ENCODE peak calls at places on chromosomes 6 and 20, in seven cellular contexts. W is HepG2, Y is IMR-90, J is HCT116, Z is right lobe of liver, P is heart left ventricle, U is body of pancreas. V is an unnamed sample.

GRCh38 chr6:134532694-134533624 is 215.0 kb upstream of the SGK1 start:
- ATAC-seq in U (peak), Y (no peak), Z (no peak), P (no peak), W (no peak), J (no peak), V (no peak)

GRCh38 chr6:53741001-53741400 is 53.8 kb upstream of the LRRC1 start:
- ATAC-seq in J (no peak), W (peak), Y (no peak), U (no peak), Z (no peak), P (no peak), V (no peak)

GRCh38 chr6:154623391-154623790 is 109.8 kb upstream of the SCAF8 start:
- ATAC-seq in Y (no peak), Z (no peak), P (no peak), U (no peak), W (no peak), J (no peak), V (no peak)

GRCh38 chr6:15653581-15653980 is 9.2 kb downstream of the DTNBP1 start:
- ATAC-seq in P (peak), U (no peak), Z (no peak), Y (no peak), W (no peak), J (no peak), V (no peak)

GRCh38 chr20:6630494-6630893 is 137.0 kb upstream of the BMP2 start:
- ATAC-seq in J (no peak), U (no peak), Z (peak), Y (no peak), P (no peak), W (no peak), V (no peak)

GRCh38 chr6:41157323-41157722 is 3.2 kb upstream of the TREML1 start:
- ATAC-seq in Y (no peak), U (no peak), Z (peak), P (no peak), W (no peak), J (no peak), V (no peak)

GRCh38 chr6:56521454-56521853 is 121.2 kb downstream of the DST start:
- ATAC-seq in J (no peak), Y (peak), U (peak), P (no peak), W (peak), Z (peak), V (no peak)

GRCh38 chr6:166862287-166862977 is 93.9 kb downstream of the RNASET2 start:
- ATAC-seq in J (no peak), Z (peak), U (peak), P (no peak), W (peak), Y (peak), V (peak)

GRCh38 chr6:25012657-25013056 is 76.9 kb upstream of the RIPOR2 start:
- ATAC-seq in J (no peak), Y (peak), Z (no peak), P (no peak), U (no peak), W (no peak), V (no peak)

GRCh38 chr20:62202083-62202395 is 18.0 kb downstream of the HRH3 start:
- ATAC-seq in J (no peak), Z (no peak), Y (peak), W (no peak), P (no peak), U (no peak), V (no peak)

GRCh38 chr6:143243786-143244185 is 183.1 kb downstream of the AIG1 start:
- ATAC-seq in W (no peak), U (no peak), Y (no peak), J (no peak), Z (no peak), P (no peak), V (no peak)

DNA sequence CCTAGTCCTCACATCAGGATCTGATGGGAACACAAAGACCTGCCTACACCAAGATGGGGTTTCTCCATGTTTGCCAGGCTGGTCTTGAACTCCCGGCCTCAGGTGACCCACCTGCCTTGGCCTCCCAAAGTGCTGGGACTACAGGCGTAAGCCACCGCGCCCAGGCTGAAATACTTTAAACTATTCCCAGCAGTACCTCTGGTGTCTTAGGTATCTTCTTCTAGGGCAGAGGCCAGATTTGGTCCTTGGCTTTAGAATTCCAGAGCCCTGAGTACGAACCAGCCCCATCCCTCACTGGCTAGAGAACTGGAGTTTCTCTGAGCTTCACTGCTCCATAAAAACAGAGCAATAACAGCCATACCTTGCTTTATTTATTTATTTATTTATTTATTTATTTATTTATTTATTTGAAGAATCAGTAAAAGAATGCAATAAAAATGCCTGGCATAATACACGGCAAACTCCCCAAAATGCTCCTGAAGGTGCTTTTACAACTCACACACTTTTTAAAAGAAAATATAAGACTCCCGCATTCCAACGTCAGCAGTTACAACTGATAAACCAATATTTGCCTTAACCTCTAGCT is 312.1 kb downstream of the TFAP2C start:
- ATAC-seq in U (no peak), P (no peak), J (no peak), Z (no peak), Y (no peak), W (no peak), V (no peak)
- H3K4me3 ChIP-seq in U (no peak), P (no peak), J (no peak), Z (no peak), Y (no peak), W (no peak), V (no peak)

DNA sequence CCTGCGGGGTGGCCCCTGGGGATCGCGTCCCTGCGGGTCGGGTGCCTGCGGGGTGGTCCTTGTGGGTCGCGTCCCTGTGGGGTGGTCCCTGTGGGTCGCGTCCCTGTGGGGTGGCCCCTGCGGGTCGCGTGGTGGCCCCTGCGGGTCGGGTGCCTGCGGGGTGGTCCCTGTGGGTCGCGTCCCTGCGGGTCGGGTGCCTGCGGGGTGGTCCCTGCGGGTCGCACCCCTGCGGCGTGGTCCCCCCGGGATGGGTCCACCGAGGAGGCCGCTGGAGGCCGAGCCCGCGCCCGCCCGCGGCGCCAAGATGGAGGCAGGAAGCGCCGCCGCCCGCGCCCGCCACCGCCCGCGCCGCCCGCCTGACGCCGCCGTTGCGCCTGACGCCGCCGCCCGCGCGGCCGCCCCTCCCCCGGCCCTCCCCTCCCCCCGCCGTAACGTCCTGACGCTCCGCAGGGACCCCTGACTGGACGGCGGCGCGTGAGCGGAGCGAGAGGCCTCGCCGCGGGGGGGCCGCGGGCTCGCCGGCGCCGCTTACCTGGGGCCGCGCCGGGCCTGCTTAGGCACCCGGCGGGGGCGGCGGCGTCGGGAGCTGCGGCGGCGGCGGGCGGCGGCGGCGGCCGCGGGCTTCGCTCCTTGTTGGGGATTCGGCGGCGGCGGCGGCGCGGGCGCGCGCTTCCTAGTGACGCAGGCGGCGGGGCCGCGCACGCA is at the start of gene GMEB2:
- ATAC-seq in Z (peak), J (peak), Y (peak), U (peak), W (peak), P (peak), V (peak)
- TF ChIP-seq POLR2A in Z (no peak), J (peak), Y (no peak), U (peak), W (peak), P (no peak), V (peak)

GRCh38 chr6:17972074-17972966 is 15.1 kb downstream of the KIF13A start:
- ATAC-seq in Y (no peak), W (no peak), J (no peak), Z (peak), P (no peak), U (no peak), V (no peak)
- H3K4me3 ChIP-seq in Y (no peak), W (no peak), J (no peak), Z (no peak), P (no peak), U (no peak), V (no peak)

GRCh38 chr6:31739639-31740396 is at the start of gene MSH5:
- ATAC-seq in Y (peak), J (peak), P (peak), Z (peak), W (peak), U (peak), V (peak)
- TF ChIP-seq POLR2A in Y (no peak), J (peak), P (no peak), Z (peak), W (no peak), U (peak), V (peak)

DNA sequence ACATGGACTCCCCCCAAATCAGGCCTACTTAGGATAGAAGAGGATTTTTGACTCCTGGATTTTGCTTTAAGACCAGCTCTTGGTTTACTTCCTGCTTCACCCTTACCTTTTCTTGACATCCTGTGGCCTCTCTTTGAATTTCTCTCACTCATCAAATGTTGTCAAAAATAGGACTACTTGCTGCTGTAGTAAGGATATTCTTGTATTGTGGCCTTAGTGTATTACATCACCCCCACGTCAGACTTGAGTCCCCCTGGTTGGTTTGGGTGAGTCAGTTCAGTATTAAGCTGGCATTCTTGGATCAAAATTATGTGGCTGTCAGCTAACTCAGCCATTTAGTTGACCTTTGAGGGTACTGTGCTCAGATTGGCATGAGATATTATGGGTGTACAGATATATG is 1.1 kb downstream of the TPX2 start:
- ATAC-seq in U (no peak), Y (no peak), P (no peak), J (no peak), W (no peak), Z (no peak), V (no peak)
- H3K4me3 ChIP-seq in U (no peak), Y (peak), P (no peak), J (peak), W (peak), Z (no peak), V (no peak)

DNA sequence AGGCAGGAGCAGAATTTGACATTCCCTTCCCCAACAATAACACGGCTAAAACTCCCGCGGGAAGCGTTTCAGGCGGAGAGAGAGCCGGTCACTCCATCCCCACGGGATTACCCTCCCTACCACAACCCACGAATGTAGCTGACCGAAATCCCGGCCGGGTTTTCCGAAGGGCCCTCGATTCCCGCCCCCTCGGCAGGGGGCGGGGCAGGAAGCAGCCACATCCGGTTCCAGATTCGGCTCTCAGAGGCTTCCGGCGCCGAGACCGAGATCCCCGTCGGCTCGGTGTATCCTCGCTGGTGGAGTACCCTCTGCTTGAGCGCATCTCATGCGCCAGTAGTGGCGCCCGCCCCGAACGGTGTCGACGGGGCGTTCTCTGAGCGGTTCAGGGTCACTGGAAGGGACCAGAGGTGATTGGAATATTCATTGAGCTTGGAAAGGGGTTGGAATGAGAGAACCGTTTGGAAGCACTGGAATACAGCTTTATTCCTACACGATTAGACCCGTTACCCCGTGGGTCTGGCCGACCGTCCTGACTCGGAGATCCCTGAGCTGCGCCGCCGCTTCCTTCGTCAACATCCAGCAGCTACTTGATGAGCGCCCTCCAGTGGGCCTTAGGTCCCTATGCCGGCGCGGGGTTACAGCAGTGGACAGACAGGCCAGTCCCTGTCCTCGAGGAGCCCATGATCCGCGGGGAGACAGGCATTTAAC is 649 bp upstream of the RGL2 start:
- ATAC-seq in W (peak), U (peak), P (peak), J (peak), Y (peak), Z (peak), V (peak)
- TF ChIP-seq POLR2A in W (peak), U (peak), P (no peak), J (peak), Y (peak), Z (peak), V (peak)

DNA sequence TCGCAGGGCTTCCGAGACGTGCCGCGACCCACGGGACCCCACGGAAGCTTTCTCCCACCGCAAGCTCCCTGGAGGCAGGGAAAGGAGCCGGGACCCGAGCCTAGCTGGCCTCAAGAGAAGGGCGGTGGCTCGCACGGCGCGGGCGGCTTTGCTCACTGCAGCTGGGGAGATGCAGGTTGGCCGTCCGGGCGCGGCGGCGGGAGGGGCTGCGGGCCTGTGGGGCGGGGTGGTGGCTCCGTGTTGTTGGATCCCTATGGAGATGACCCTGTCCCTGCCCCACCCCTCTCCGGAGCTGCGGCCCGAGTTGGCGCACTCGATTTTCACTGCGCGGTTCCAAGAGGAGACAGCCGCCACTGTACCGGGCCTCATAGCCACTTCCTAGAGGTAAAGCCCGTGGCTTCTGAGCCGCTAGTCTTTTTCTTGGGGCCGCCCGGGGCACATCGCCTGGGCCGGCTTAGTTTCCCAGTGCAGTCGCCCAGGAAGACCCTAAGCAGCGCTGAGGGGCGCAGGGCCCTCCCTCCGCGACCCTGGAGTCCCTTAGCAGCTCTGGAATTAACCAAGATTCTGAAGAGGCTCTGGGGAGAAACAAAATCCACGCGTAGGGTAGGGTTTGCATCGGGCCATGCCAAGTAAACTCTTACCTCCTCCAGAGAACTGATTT is at the start of gene ECT2L:
- ATAC-seq in Z (peak), W (no peak), Y (peak), J (no peak), P (peak), U (peak), V (peak)
- H3K4me3 ChIP-seq in Z (no peak), W (no peak), Y (no peak), J (no peak), P (peak), U (no peak), V (peak)

GRCh38 chr20:58889334-58890072 is 37.0 kb downstream of the GNAS start:
- ATAC-seq in W (no peak), J (no peak), Y (no peak), P (no peak), U (no peak), Z (no peak), V (no peak)

GRCh38 chr20:58890073-58890453 is 37.5 kb downstream of the GNAS start:
- ATAC-seq in U (no peak), J (no peak), P (no peak), Z (no peak), W (no peak), Y (no peak), V (no peak)

GRCh38 chr20:58891686-58892125 is 39.2 kb downstream of the GNAS start:
- ATAC-seq in J (no peak), Z (peak), W (no peak), Y (peak), P (no peak), U (no peak), V (no peak)

GRCh38 chr20:58891076-58891685 is 38.7 kb downstream of the GNAS start:
- ATAC-seq in J (peak), Y (peak), P (no peak), U (peak), Z (peak), W (peak), V (peak)

GRCh38 chr20:58890454-58891075 is 38.0 kb downstream of the GNAS start:
- ATAC-seq in W (peak), U (peak), P (peak), Z (peak), J (peak), Y (peak), V (peak)
- TF ChIP-seq POLR2A in W (peak), U (peak), P (no peak), Z (no peak), J (peak), Y (peak), V (no peak)

DNA sequence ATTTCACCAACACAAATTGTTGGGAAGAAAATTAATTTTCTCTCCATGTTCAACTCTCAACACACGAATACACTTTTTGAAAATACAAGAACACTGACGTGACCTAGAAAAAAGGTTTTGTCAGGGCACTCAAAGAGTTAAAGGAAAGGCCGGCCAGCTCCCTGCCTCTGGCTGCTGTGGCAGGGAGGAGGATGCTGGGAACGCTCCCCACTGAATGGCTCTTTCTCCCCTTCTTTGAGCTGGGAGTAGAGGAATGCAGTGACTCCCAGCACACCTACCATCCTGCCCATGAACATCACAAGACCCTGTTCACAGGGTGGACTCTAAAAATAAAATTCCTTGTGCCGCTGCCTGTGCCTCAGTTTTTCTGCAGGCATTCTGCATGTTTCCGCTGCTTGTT is 47.0 kb downstream of the MAP3K5 start:
- ATAC-seq in U (no peak), Y (no peak), Z (no peak), J (no peak), P (peak), W (no peak), V (no peak)
- H3K4me3 ChIP-seq in U (no peak), Y (no peak), Z (no peak), J (no peak), P (no peak), W (no peak), V (no peak)